ENCODE peak calls at places on chromosomes 7 and 10, in four cellular contexts. L, S, I and M are unnamed samples.

GRCh38 chr7:69430502-69431145 is 167.7 kb upstream of the AUTS2 start:
- DNase-seq in S (peak), I (no peak), L (no peak), M (peak)

GRCh38 chr7:78675511-78675910 is 778.0 kb downstream of the MAGI2 start:
- DNase-seq in L (no peak), S (no peak), I (no peak), M (no peak)

GRCh38 chr7:45869426-45869825 is 3.5 kb downstream of the CCDC201 start:
- DNase-seq in S (no peak), I (no peak), L (no peak), M (no peak)

GRCh38 chr10:10830316-10831061 is 187.2 kb upstream of the CELF2 start:
- DNase-seq in L (no peak), S (no peak), I (no peak), M (no peak)

GRCh38 chr7:156969972-156970420 is 20.5 kb downstream of the NOM1 start:
- DNase-seq in L (no peak), I (no peak), S (no peak), M (peak)

GRCh38 chr10:132122097-132122861 is 56.5 kb downstream of the JAKMIP3 start:
- DNase-seq in I (no peak), S (no peak), L (no peak), M (no peak)

GRCh38 chr7:92631067-92631829 is 41.1 kb upstream of the FAM133B start:
- DNase-seq in L (no peak), S (no peak), I (peak), M (no peak)

GRCh38 chr10:131735577-131735976 is 165.2 kb upstream of the PPP2R2D start:
- DNase-seq in I (no peak), S (no peak), L (no peak), M (no peak)

GRCh38 chr10:25933653-25934608 is at the start of gene MYO3A:
- DNase-seq in S (no peak), I (no peak), L (peak), M (no peak)

GRCh38 chr7:64879800-64880199 is 23.3 kb upstream of the ZNF273 start:
- DNase-seq in S (no peak), I (no peak), L (no peak), M (no peak)

GRCh38 chr7:92161271-92161670 is 17.7 kb downstream of the LRRD1 start:
- DNase-seq in L (no peak), S (no peak), I (no peak), M (no peak)